ENCODE peak calls at places on chromosomes 13 and 19, in nine cellular contexts. C is left ventricle myocardium inferior, I is adrenal gland, B is heart right ventricle, X is mammary epithelial cell, F is lower lobe of right lung, E is fibroblast of lung, D is colonic mucosa, G is PC-9. K is an unnamed sample.

GRCh38 chr13:22039961-22040360 is 369.1 kb downstream of the FGF9 start:
- DNase-seq in B (no peak), D (no peak), E (no peak), F (no peak), I (no peak), C (no peak), X (no peak), G (no peak), K (no peak)

GRCh38 chr13:44620057-44620456 is 43.9 kb upstream of the TSC22D1 start:
- DNase-seq in E (peak; percentile 69), D (no peak), F (no peak), X (peak; percentile 58), B (no peak), G (no peak), I (no peak), C (no peak), K (no peak)

GRCh38 chr13:26037302-26037701 is 14.5 kb downstream of the SHISA2 start:
- DNase-seq in E (no peak), I (no peak), G (no peak), X (peak; percentile 7), C (no peak), F (no peak), D (peak; percentile 20), B (no peak), K (no peak)

GRCh38 chr13:41543664-41544300 is 86.4 kb downstream of the RGCC start:
- DNase-seq in D (no peak), I (no peak), C (no peak), G (no peak), X (no peak), B (no peak), F (no peak), E (peak; percentile 42), K (no peak)

GRCh38 chr19:46466536-46467199 is 4.7 kb downstream of the PNMA8A start:
- DNase-seq in X (peak; percentile 97), I (peak; percentile 68), B (no peak), G (no peak), C (peak; percentile 56), E (peak; percentile 91), F (no peak), D (no peak), K (peak; percentile 80)

GRCh38 chr13:39144941-39145533 is 106.8 kb downstream of the NHLRC3 start:
- DNase-seq in X (peak; percentile 54), I (peak; percentile 45), B (peak; percentile 72), E (peak; percentile 55), F (no peak), C (peak; percentile 40), D (peak; percentile 52), G (peak; percentile 30), K (peak; percentile 75)

GRCh38 chr19:1767464-1767933 is 14.2 kb downstream of the ONECUT3 start:
- DNase-seq in X (no peak), B (peak; percentile 21), F (no peak), G (peak; percentile 49), E (no peak), C (peak; percentile 33), D (peak; percentile 47), I (no peak), K (no peak)

GRCh38 chr13:46516624-46517318 is 36.2 kb upstream of the LRCH1 start:
- DNase-seq in X (no peak), F (no peak), D (no peak), E (no peak), C (no peak), G (no peak), B (peak; percentile 35), I (no peak), K (no peak)

GRCh38 chr19:13823256-13823655 is 28.0 kb downstream of the ZSWIM4 start:
- DNase-seq in E (no peak), F (no peak), I (no peak), G (no peak), C (peak; percentile 69), D (no peak), B (no peak), X (no peak), K (peak; percentile 82)

GRCh38 chr13:100461309-100462035 is 127.1 kb downstream of the GGACT start:
- DNase-seq in G (no peak), D (no peak), E (no peak), X (no peak), I (no peak), B (no peak), F (no peak), C (no peak), K (no peak)

GRCh38 chr19:33325920-33326319 is 23.6 kb upstream of the CEBPA start:
- DNase-seq in F (no peak), G (no peak), I (no peak), E (peak; percentile 15), B (no peak), D (no peak), C (no peak), X (no peak), K (no peak)

GRCh38 chr19:8615813-8616596 is 5.5 kb upstream of the ADAMTS10 start:
- DNase-seq in I (peak; percentile 51), G (peak; percentile 48), X (no peak), C (peak; percentile 51), E (peak; percentile 45), F (peak; percentile 74), B (no peak), D (peak; percentile 46), K (peak; percentile 88)

GRCh38 chr19:7348587-7349230 is at the start of gene ARHGEF18:
- DNase-seq in G (no peak), F (peak; percentile 78), B (no peak), I (no peak), D (no peak), X (no peak), C (peak; percentile 23), E (no peak), K (peak; percentile 55)

GRCh38 chr13:107730835-107731234 is 484.5 kb downstream of the LIG4 start:
- DNase-seq in G (no peak), X (no peak), C (no peak), B (no peak), I (no peak), D (no peak), E (peak; percentile 66), F (no peak), K (no peak)

GRCh38 chr13:42380420-42381164 is 108.6 kb downstream of the AKAP11 start:
- DNase-seq in E (no peak), I (no peak), D (no peak), C (no peak), X (no peak), F (no peak), G (no peak), B (no peak), K (no peak)

GRCh38 chr13:99991013-99991805 is 9.6 kb downstream of the ZIC2 start:
- DNase-seq in B (no peak), C (no peak), I (no peak), X (no peak), F (no peak), E (no peak), D (no peak), G (no peak), K (no peak)

DNA sequence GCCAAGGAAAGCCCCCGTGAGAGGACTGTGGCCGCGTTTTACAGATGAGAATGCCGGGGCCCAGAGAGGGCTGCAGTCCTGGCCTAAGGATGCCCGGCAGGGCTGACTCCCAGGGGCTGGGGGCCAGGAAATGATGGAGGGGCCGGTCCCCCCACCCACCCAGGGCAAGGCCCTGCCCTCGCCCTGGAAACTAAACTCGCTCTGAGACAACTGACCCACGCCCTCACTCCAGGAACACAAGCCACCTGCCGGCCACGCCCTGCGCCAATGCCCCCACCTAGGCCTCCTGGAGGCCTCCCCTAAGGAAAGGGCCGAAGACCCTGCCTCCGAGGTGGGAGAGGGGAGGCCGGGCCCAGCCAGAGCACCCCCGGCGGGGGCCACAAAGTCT is 7.2 kb downstream of the ZBTB7A start:
- DNase-seq in I (no peak), D (peak; percentile 86), C (no peak), X (no peak), B (no peak), E (no peak), F (no peak), G (no peak), K (peak; percentile 76)
- H3K4me3 ChIP-seq in I (no peak overlapping the region), D (peak overlapping the region; percentile 72), C (peak overlapping the region; percentile 96), X (peak overlapping the region; percentile 47), B (peak overlapping the region; percentile 35), E (no peak overlapping the region), F (peak overlapping the region; percentile 43), G (peak overlapping the region; percentile 47), K (no peak overlapping the region)

GRCh38 chr19:40603071-40603718 is 2.0 kb downstream of the LTBP4 start:
- DNase-seq in I (no peak), X (peak; percentile 45), F (no peak), D (peak; percentile 54), E (peak; percentile 67), G (no peak), C (no peak), B (no peak), K (no peak)

GRCh38 chr19:40604647-40605200 is 3.6 kb downstream of the LTBP4 start:
- DNase-seq in B (no peak), F (no peak), X (peak; percentile 41), D (peak; percentile 75), C (no peak), E (no peak), I (no peak), G (no peak), K (no peak)

GRCh38 chr19:40607311-40607871 is 6.2 kb downstream of the LTBP4 start:
- DNase-seq in I (no peak), C (no peak), F (no peak), D (peak; percentile 89), E (no peak), B (no peak), X (no peak), G (peak; percentile 52), K (no peak)

GRCh38 chr19:40603719-40604646 is 2.8 kb downstream of the LTBP4 start:
- DNase-seq in C (peak; percentile 98), F (peak; percentile 99), B (peak; percentile 98), I (peak; percentile 97), E (peak; percentile 93), G (peak; percentile 100), X (peak; percentile 97), D (peak; percentile 100), K (peak; percentile 99)

GRCh38 chr19:40605201-40605971 is 4.2 kb downstream of the LTBP4 start:
- DNase-seq in D (peak; percentile 95), F (peak; percentile 89), X (peak; percentile 95), B (peak; percentile 61), E (peak; percentile 72), G (peak; percentile 90), I (peak; percentile 76), C (peak; percentile 72), K (peak; percentile 87)
- H3K4me1 ChIP-seq in D (peaks cover 49% of the 10 kb centered on the region), F (peaks cover 66% of the 10 kb centered on the region), X (peaks cover 54% of the 10 kb centered on the region), B (peaks cover 70% of the 10 kb centered on the region), E (peaks cover 22% of the 10 kb centered on the region), G (peaks cover 44% of the 10 kb centered on the region), I (peaks cover 56% of the 10 kb centered on the region), C (peaks cover 86% of the 10 kb centered on the region), K (no peaks in the 10 kb centered on the region)

GRCh38 chr19:38970664-38971532 is 4.6 kb downstream of the FBXO17 start:
- DNase-seq in G (no peak), C (no peak), I (no peak), X (no peak), B (no peak), F (no peak), D (no peak), E (no peak), K (no peak)
- H3K27ac ChIP-seq in G (no peak overlapping the region), C (no peak overlapping the region), I (no peak overlapping the region), X (no peak overlapping the region), B (no peak overlapping the region), F (no peak overlapping the region), D (no peak overlapping the region), E (no peak overlapping the region), K (no peak overlapping the region)

DNA sequence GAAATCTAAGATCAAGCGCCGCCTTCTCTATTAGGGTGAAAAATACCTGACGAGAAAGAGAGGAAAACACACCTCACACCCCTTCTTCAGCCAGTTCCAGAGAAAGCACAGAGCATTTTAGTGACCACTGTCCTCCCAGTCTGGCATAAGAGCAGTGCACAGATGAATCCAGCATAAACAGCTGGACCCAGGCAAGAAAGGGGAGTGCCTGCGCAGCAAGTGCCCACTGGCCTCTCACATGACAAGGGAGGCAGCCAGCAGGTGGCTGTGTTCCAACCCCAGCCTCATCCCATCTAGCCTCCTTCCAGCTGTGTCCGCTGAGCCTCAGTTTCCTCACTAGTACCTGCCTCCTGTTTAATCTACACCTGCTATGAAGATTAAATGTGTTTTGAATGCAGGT is 8.0 kb downstream of the MED26 start:
- DNase-seq in X (no peak), C (no peak), I (no peak), D (no peak), F (no peak), E (no peak), B (no peak), G (no peak), K (no peak)
- H3K4me3 ChIP-seq in X (no peak overlapping the region), C (no peak overlapping the region), I (no peak overlapping the region), D (no peak overlapping the region), F (no peak overlapping the region), E (no peak overlapping the region), B (no peak overlapping the region), G (no peak overlapping the region), K (no peak overlapping the region)